ENCODE peak calls at places on chromosomes 7 and 10, in eight cellular contexts. Z is activated T-helper 1 cell treated with Interleukin-2 at 50 U/mL for 16 hours; Y is GDM1; B is fibroblast of lung; F is activated naive CD4-positive, alpha-beta T cell; S is effector CD4-positive, alpha-beta T cell; D is upper lobe of right lung; V is dorsolateral prefrontal cortex. H is an unnamed sample.

GRCh38 chr10:6279540-6280267 is 77.0 kb downstream of the PFKFB3 start:
- DNase-seq in D (no peak), Z (no peak), B (peak), Y (no peak), V (no peak), S (no peak), F (no peak), H (no peak)

GRCh38 chr7:22854158-22855048 is 31.8 kb upstream of the TOMM7 start:
- DNase-seq in S (peak), D (peak), V (peak), F (peak), Y (peak), Z (peak), B (peak), H (no peak)

GRCh38 chr10:126839094-126839761 is 66.0 kb upstream of the DOCK1 start:
- DNase-seq in V (peak), Z (no peak), D (no peak), F (no peak), S (no peak), Y (no peak), B (no peak), H (peak)

GRCh38 chr10:117442944-117443676 is 67.9 kb upstream of the PDZD8 start:
- DNase-seq in V (peak), D (peak), S (peak), Z (peak), F (no peak), B (peak), Y (no peak), H (peak)

GRCh38 chr10:71771821-71772617 is 1.3 kb downstream of the VSIR start:
- DNase-seq in S (no peak), D (no peak), B (peak), Y (no peak), Z (no peak), V (no peak), F (no peak), H (no peak)

GRCh38 chr10:110425684-110426293 is 71.9 kb upstream of the DUSP5 start:
- DNase-seq in Z (no peak), Y (no peak), F (no peak), D (no peak), V (no peak), S (no peak), B (peak), H (no peak)

GRCh38 chr7:148953676-148954075 is 69.6 kb upstream of the EZH2 start:
- DNase-seq in Y (no peak), Z (no peak), V (no peak), S (no peak), B (no peak), D (no peak), F (no peak), H (no peak)

GRCh38 chr10:95303950-95304349 is 13.1 kb upstream of the PDLIM1 start:
- DNase-seq in Y (no peak), Z (no peak), B (no peak), D (no peak), S (no peak), F (no peak), V (no peak), H (no peak)

GRCh38 chr7:1948377-1948796 is 278.3 kb downstream of the ELFN1 start:
- DNase-seq in B (no peak), F (no peak), Z (no peak), D (no peak), Y (no peak), S (no peak), V (no peak), H (peak)